ENCODE peak calls at places on chromosomes 3 and 15, in seven cellular contexts. A is stomach, T is HFF-Myc, F is ovary, Y is lower leg skin, C is ascending aorta, W is body of pancreas. V is an unnamed sample.
A peak's percentile ranks its signal among the peaks of the same experiment; 100 is the strongest.

GRCh38 chr15:79904256-79904655 is 7.4 kb upstream of the MTHFS start:
- DNase-seq in A (no peak), T (no peak), F (no peak), Y (no peak), C (no peak), W (no peak), V (no peak)

GRCh38 chr15:27183182-27183581 is 212.2 kb downstream of the GABRG3 start:
- DNase-seq in A (no peak), T (no peak), F (no peak), Y (no peak), C (no peak), W (no peak), V (no peak)

GRCh38 chr15:53979051-53979788 is 979 bp downstream of the UNC13C start:
- DNase-seq in A (no peak), T (no peak), F (no peak), Y (no peak), C (no peak), W (no peak), V (no peak)

GRCh38 chr15:76336254-76337046 is at the start of gene ISL2:
- DNase-seq in A (peak; percentile 67), T (peak; percentile 90), F (peak; percentile 38), Y (no peak), C (no peak), W (peak; percentile 32), V (peak; percentile 75)

GRCh38 chr3:180073561-180073960 is 36.8 kb upstream of the PEX5L start:
- DNase-seq in A (no peak), T (no peak), F (no peak), Y (no peak), C (no peak), W (no peak), V (no peak)

GRCh38 chr15:81469154-81469553 is 95.1 kb upstream of the TMC3 start:
- DNase-seq in A (no peak), T (no peak), F (no peak), Y (no peak), C (no peak), W (no peak), V (no peak)

GRCh38 chr15:70526974-70527325 is 236.4 kb downstream of the UACA start:
- DNase-seq in A (no peak), T (no peak), F (no peak), Y (no peak), C (no peak), W (no peak), V (no peak)

GRCh38 chr3:31550452-31551251 is 17.9 kb downstream of the STT3B start:
- DNase-seq in A (no peak), T (no peak), F (no peak), Y (no peak), C (no peak), W (no peak), V (no peak)

GRCh38 chr3:101646726-101647125 is 30.2 kb downstream of the ZBTB11 start:
- DNase-seq in A (no peak), T (peak; percentile 9), F (no peak), Y (no peak), C (no peak), W (no peak), V (no peak)

GRCh38 chr15:43516185-43516584 is 1.2 kb upstream of the MAP1A start:
- DNase-seq in A (no peak), T (no peak), F (peak; percentile 66), Y (peak; percentile 53), C (no peak), W (no peak), V (no peak)

GRCh38 chr15:90583471-90584252 is 53.9 kb downstream of the CRTC3 start:
- DNase-seq in A (no peak), T (no peak), F (no peak), Y (no peak), C (no peak), W (no peak), V (no peak)

GRCh38 chr3:58824285-58824684 is 157.7 kb upstream of the FAM3D start:
- DNase-seq in A (peak; percentile 74), T (peak; percentile 56), F (no peak), Y (no peak), C (no peak), W (peak; percentile 74), V (peak; percentile 12)

GRCh38 chr3:140563206-140563605 is 114.7 kb upstream of the TRIM42 start:
- DNase-seq in A (no peak), T (no peak), F (no peak), Y (no peak), C (no peak), W (no peak), V (no peak)

GRCh38 chr3:187181454-187182170 is 15.7 kb upstream of the RTP1 start:
- DNase-seq in A (no peak), T (no peak), F (no peak), Y (no peak), C (no peak), W (no peak), V (no peak)

GRCh38 chr3:139310474-139310933 is 33.3 kb upstream of the MRPS22 start:
- DNase-seq in A (no peak), T (peak; percentile 98), F (peak; percentile 71), Y (no peak), C (no peak), W (no peak), V (no peak)

GRCh38 chr3:169146112-169146665 is 517.3 kb downstream of the MECOM start:
- DNase-seq in A (peak; percentile 73), T (no peak), F (no peak), Y (no peak), C (peak; percentile 9), W (peak; percentile 70), V (no peak)

DNA sequence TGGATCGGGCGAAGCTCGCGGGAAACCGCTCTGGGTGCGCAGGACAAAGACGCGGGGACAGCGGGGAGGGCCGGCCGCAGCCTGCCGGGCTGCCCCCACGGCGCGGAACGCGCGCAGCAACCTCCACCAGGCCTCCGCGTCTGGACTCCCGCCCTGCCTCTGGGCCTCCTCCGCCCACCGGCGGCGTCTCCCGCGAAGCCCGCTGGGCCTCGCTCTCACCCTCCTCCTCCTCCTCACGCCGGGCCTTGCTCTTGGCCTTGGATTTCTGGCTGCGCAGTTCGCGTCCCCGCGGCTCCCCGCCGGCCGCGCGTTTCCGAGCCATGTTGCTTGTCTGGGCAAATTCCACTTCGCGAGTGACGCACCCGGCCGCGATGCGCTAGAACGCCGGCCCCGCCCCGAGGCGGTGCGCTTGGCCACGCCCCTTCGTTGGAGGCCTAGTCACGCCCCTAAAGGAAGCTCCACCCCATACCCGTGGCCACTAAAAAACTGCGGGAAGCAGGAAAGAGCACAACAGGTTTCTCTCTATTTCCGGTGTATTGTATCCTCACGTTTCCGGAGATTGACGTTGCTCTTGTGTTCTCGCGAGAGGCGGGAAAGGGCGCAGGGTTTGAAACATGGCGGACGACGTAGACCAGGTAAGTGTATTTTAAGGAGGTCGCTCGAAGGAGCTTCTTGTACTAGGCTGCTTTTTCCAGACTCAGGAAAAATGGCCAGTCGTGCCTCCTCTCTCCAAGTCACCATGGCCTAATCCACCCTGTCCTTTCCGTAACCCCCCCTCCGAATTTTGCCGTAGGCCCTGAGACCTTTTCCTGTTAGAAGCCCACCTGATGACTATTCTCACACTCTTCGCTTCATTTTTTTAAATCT is at the start of the genes LSM3 and XPC:
- DNase-seq in A (peak; percentile 98), T (peak; percentile 98), F (peak; percentile 99), Y (peak; percentile 97), C (peak; percentile 92), W (peak; percentile 98), V (peak; percentile 98)
- TF ChIP-seq CTCF in A (no peak), T (no peak), F (no peak), Y (no peak), C (peak; percentile 8), W (no peak), V (peak; percentile 2)

DNA sequence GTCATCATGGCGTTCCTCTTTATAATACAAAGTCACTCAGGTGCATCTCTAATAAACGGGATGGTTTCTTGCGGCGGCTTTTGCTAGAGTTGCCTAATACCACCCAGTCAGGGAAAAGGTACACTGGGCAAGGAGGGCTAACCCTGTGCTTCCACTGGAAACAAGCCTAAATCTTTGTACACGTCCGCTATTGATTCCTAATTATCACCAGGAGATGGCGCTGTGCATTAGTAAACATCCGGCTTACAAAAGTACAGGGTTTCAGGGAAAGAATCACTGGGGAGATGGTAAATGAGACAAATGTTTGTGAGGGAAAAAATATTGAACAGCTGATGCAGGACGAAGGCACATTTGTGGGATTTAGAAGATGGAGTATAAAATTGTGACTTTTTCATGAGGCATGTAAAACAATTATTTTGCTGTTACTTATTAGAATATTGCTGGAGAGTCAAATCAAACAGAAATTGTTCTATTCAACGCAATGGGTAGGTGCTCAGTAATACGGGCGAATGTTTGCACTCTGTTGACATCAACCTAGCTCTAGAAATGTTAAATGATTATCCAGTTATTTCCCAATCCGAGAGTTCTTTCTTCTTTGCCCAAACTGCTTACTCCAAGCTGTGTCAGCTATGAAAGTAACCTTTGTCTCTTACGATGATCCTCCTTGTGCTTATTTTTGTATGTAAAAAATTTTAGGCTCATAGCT is 50.6 kb downstream of the GMNC start:
- DNase-seq in A (no peak), T (peak; percentile 24), F (no peak), Y (no peak), C (no peak), W (peak; percentile 42), V (peak; percentile 19)
- TF ChIP-seq CTCF in A (peak; percentile 13), T (peak; percentile 58), F (no peak), Y (no peak), C (no peak), W (peak; percentile 53), V (peak; percentile 64)

GRCh38 chr3:159741281-159741680 is 247.4 kb upstream of the IL12A start:
- DNase-seq in A (no peak), T (no peak), F (no peak), Y (no peak), C (no peak), W (no peak), V (no peak)
- TF ChIP-seq CTCF in A (no peak), T (no peak), F (no peak), Y (no peak), C (no peak), W (no peak), V (no peak)

GRCh38 chr3:157754415-157754814 is 251.2 kb upstream of the VEPH1 start:
- DNase-seq in A (no peak), T (no peak), F (no peak), Y (no peak), C (no peak), W (no peak), V (no peak)

GRCh38 chr3:157752952-157753351 is 249.7 kb upstream of the VEPH1 start:
- DNase-seq in A (no peak), T (no peak), F (no peak), Y (no peak), C (no peak), W (no peak), V (no peak)

GRCh38 chr3:157753753-157754152 is 250.5 kb upstream of the VEPH1 start:
- DNase-seq in A (no peak), T (no peak), F (no peak), Y (no peak), C (no peak), W (no peak), V (no peak)

GRCh38 chr3:157755254-157755653 is 252.0 kb upstream of the VEPH1 start:
- DNase-seq in A (no peak), T (no peak), F (no peak), Y (no peak), C (no peak), W (no peak), V (no peak)
- TF ChIP-seq CTCF in A (no peak), T (no peak), F (no peak), Y (no peak), C (no peak), W (no peak), V (no peak)

V was measured in dorsolateral prefrontal cortex.